ENCODE peak calls at places on chromosomes 5 and 9, in four cellular contexts. B, K, G and I are unnamed samples. For H3K27me3, the result is how much of the 10 kb centered on the place peaks cover.

GRCh38 chr5:32443541-32444190 is 874 bp downstream of the ZFR start:
- DNase-seq in B (peak), K (peak), G (peak), I (peak)

GRCh38 chr5:68683632-68684035 is 410.2 kb upstream of the SLC30A5 start:
- DNase-seq in B (no peak), K (peak), G (no peak), I (no peak)

GRCh38 chr5:107542428-107542827 is 128.3 kb downstream of the EFNA5 start:
- DNase-seq in B (peak), K (peak), G (no peak), I (no peak)

GRCh38 chr5:127028822-127029457 is 1.4 kb downstream of the MARCHF3 start:
- DNase-seq in B (no peak), K (no peak), G (no peak), I (no peak)

GRCh38 chr9:136095028-136095494 is at the start of gene NACC2:
- DNase-seq in B (peak), K (peak), G (peak), I (peak)

GRCh38 chr5:110354341-110354740 is 372.1 kb downstream of the TMEM232 start:
- DNase-seq in B (no peak), K (no peak), G (no peak), I (no peak)

GRCh38 chr5:98902733-98903132 is 26.1 kb downstream of the CHD1 start:
- DNase-seq in B (no peak), K (no peak), G (no peak), I (no peak)

GRCh38 chr5:17182494-17182893 is 34.9 kb upstream of the BASP1 start:
- DNase-seq in B (no peak), K (no peak), G (no peak), I (no peak)

GRCh38 chr5:65462139-65462705 is 19.5 kb downstream of the ADAMTS6 start:
- DNase-seq in B (no peak), K (no peak), G (no peak), I (no peak)

GRCh38 chr5:148005788-148006520 is 57.8 kb upstream of the SPINK5 start:
- DNase-seq in B (no peak), K (no peak), G (peak), I (peak)

GRCh38 chr9:7058539-7058938 is 300.8 kb downstream of the KDM4C start:
- DNase-seq in B (no peak), K (no peak), G (no peak), I (no peak)

GRCh38 chr5:82952326-82952725 is 124.9 kb downstream of the TMEM167A start:
- DNase-seq in B (no peak), K (no peak), G (no peak), I (no peak)

GRCh38 chr5:181207214-181207959 is 2.4 kb upstream of the TRIM7 start:
- DNase-seq in B (peak), K (peak), G (peak), I (peak)

GRCh38 chr9:98342819-98343208 is 87.4 kb upstream of the TBC1D2 start:
- DNase-seq in B (no peak), K (no peak), G (no peak), I (no peak)

GRCh38 chr9:8831568-8831967 is 1032.0 kb upstream of the DMAC1 start:
- DNase-seq in B (no peak), K (no peak), G (no peak), I (no peak)

GRCh38 chr9:35749515-35750255 is 598 bp downstream of the RGP1 start:
- DNase-seq in B (no peak), K (peak), G (peak), I (peak)

GRCh38 chr5:164562271-164562856 is 1056.9 kb downstream of the MAT2B start:
- DNase-seq in B (no peak), K (no peak), G (no peak), I (no peak)

GRCh38 chr9:118637681-118638080 is 731.6 kb downstream of the BRINP1 start:
- DNase-seq in B (no peak), K (no peak), G (no peak), I (no peak)

GRCh38 chr9:21964925-21965385 is 29.2 kb downstream of the CDKN2A start:
- DNase-seq in B (no peak), K (no peak), G (peak), I (peak)

GRCh38 chr9:131398204-131398603 is 4.3 kb downstream of the PRRC2B start:
- DNase-seq in B (peak), K (no peak), G (no peak), I (no peak)

GRCh38 chr5:145014109-145014508 is 821.0 kb downstream of the PRELID2 start:
- DNase-seq in B (no peak), K (no peak), G (no peak), I (no peak)

GRCh38 chr5:88831856-88832255 is 51.1 kb downstream of the MEF2C start:
- DNase-seq in B (no peak), K (no peak), G (no peak), I (no peak)

GRCh38 chr5:147743012-147743411 is 39.5 kb downstream of the JAKMIP2 start:
- DNase-seq in B (no peak), K (no peak), G (no peak), I (no peak)

GRCh38 chr5:139747583-139748504 is 47.8 kb upstream of the PSD2 start:
- DNase-seq in B (peak), K (peak), G (peak), I (peak)

GRCh38 chr5:1227669-1228068 is 2.5 kb downstream of the SLC6A18 start:
- DNase-seq in B (no peak), K (no peak), G (no peak), I (no peak)

GRCh38 chr9:136140966-136141365 is 22.3 kb upstream of the TMEM250 start:
- DNase-seq in B (no peak), K (no peak), G (no peak), I (no peak)

DNA sequence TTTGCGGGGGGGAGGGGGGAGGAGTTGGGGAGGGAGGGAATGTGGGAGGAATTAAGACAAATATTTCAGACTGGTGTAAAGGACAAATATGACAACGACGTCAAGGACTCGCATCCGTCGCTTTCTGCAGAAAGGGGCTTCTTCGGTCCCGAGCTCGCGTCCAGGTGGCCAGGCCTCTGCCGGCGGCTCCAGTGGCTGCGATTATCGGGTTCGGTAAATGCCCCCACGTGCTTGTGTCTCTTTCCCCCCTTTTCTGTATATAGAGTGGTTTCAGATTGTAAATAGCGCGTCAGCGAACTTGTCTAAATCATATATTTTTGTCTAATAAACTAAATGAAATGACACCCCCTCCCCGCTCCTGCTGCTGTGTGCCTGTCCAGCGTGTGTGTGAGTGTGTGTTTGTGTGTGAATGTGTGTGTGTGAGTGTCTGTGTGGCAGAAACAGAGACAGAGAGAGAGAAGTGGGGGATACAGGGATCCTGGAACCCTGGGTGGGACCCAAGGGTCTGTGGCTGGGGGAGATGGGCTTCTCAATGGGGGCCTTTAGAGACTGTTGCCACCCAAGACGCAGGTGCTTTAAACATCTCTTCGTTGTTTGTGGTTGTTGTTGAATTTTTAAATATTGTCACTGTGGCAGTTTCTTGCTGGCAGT is 5.6 kb downstream of the IRX1 start:
- DNase-seq in B (no peak), K (no peak), G (peak), I (no peak)
- H3K4me3 ChIP-seq in B (no peak), K (no peak), G (peak), I (peak)

GRCh38 chr5:154505567-154505966 is 27.5 kb upstream of the HAND1 start:
- DNase-seq in B (no peak), K (no peak), G (peak), I (peak)
- H3K27me3 ChIP-seq in B (under half), K (under half), G (under half), I (under half)

GRCh38 chr5:118139361-118139760 is 849.0 kb downstream of the DTWD2 start:
- DNase-seq in B (no peak), K (no peak), G (no peak), I (no peak)
- H3K4me3 ChIP-seq in B (no peak), K (no peak), G (no peak), I (no peak)

GRCh38 chr9:133874061-133874638 is 118.0 kb downstream of the VAV2 start:
- DNase-seq in B (no peak), K (no peak), G (no peak), I (no peak)
- H3K27me3 ChIP-seq in B (under half), K (under half), G (under half), I (under half)

GRCh38 chr5:119357309-119357708 is 1.5 kb downstream of the TNFAIP8 start:
- DNase-seq in B (no peak), K (no peak), G (no peak), I (no peak)

GRCh38 chr5:119359737-119360413 is 4.1 kb downstream of the TNFAIP8 start:
- DNase-seq in B (no peak), K (no peak), G (no peak), I (no peak)

GRCh38 chr5:119358901-119359603 is 3.2 kb downstream of the TNFAIP8 start:
- DNase-seq in B (no peak), K (no peak), G (no peak), I (no peak)

GRCh38 chr5:119356384-119357188 is 767 bp downstream of the TNFAIP8 start:
- DNase-seq in B (no peak), K (no peak), G (no peak), I (no peak)

DNA sequence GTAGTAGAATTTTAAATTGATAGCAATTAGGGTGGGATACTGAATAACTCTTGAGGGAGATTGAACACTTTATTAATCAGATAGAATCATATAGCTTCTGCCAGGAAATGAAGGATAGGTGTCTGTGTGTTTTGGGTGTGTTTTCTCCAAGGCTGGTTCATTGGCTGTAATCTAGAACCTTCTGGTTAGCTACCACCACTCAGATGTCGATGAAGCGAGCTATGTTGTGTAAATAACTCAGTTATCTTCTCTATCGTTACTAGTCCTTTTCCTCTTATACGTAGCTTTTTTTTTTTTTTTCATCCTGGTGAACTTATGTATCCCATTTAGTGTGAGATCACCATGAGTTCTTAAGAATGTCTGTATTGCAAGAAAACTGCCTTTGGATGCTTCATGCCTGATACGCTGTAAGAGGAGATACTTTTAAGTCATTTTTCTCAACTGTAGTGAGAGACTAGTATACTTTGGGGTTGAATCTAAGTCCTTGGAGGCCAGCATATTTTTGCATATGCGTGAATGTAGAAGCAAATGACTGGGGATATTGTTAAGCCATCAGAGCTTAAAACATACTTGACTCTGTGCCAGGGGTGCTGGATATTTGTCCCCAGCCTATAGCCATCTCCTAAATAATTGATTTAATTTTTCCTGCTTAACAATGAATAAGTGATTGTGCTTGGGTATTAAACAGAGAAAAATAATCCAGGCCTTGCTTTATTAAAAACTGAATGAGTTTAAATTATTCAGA is 2.2 kb downstream of the TNFAIP8 start:
- DNase-seq in B (no peak), K (no peak), G (no peak), I (no peak)
- H3K4me3 ChIP-seq in B (no peak), K (peak), G (no peak), I (no peak)

GRCh38 chr9:33172735-33173238 is 5.7 kb upstream of the B4GALT1 start:
- DNase-seq in B (no peak), K (no peak), G (no peak), I (no peak)
- H3K27me3 ChIP-seq in B (under half), K (under half), G (under half), I (under half)